ENCODE peak calls at places on chromosomes 11 and 22, in five cellular contexts. N, U, Z, R and K are unnamed samples.

GRCh38 chr11:64743591-64744543 is at the start of gene RASGRP2:
- DNase-seq in N (peak), U (peak), Z (peak), R (peak), K (peak)

GRCh38 chr11:34623463-34623862 is 2.6 kb downstream of the EHF start:
- DNase-seq in N (no peak), U (no peak), Z (no peak), R (no peak), K (no peak)

GRCh38 chr11:57567210-57567511 is 311 bp downstream of the UBE2L6 start:
- DNase-seq in N (no peak), U (peak), Z (peak), R (no peak), K (peak)

GRCh38 chr11:29214833-29215232 is 802.0 kb downstream of the KCNA4 start:
- DNase-seq in N (no peak), U (no peak), Z (no peak), R (no peak), K (no peak)

GRCh38 chr11:103433976-103434375 is 324.8 kb downstream of the DYNC2H1 start:
- DNase-seq in N (no peak), U (no peak), Z (no peak), R (no peak), K (no peak)

GRCh38 chr22:46457502-46458488 is 79.6 kb downstream of the CELSR1 start:
- DNase-seq in N (no peak), U (no peak), Z (no peak), R (peak), K (no peak)

GRCh38 chr11:10476927-10477689 is 22.0 kb downstream of the AMPD3 start:
- DNase-seq in N (no peak), U (no peak), Z (no peak), R (no peak), K (no peak)

GRCh38 chr11:5366856-5367255 is 15.5 kb downstream of the OR51B6 start:
- DNase-seq in N (no peak), U (no peak), Z (no peak), R (no peak), K (no peak)

GRCh38 chr11:62556102-62556871 is 9.7 kb upstream of the AHNAK start:
- DNase-seq in N (peak), U (peak), Z (peak), R (peak), K (peak)

GRCh38 chr11:93196816-93197382 is 892 bp downstream of the SLC36A4 start:
- DNase-seq in N (no peak), U (no peak), Z (no peak), R (no peak), K (no peak)

GRCh38 chr11:129643031-129643721 is 172.5 kb upstream of the TMEM45B start:
- DNase-seq in N (no peak), U (no peak), Z (no peak), R (no peak), K (no peak)

GRCh38 chr11:123587044-123587443 is 67.4 kb downstream of the SCN3B start:
- DNase-seq in N (no peak), U (no peak), Z (no peak), R (no peak), K (no peak)

GRCh38 chr11:71200172-71200716 is 52.1 kb downstream of the SHANK2 start:
- DNase-seq in N (no peak), U (no peak), Z (no peak), R (no peak), K (no peak)

GRCh38 chr11:83364500-83365059 is 78.4 kb upstream of the CCDC90B start:
- DNase-seq in N (no peak), U (no peak), Z (no peak), R (no peak), K (no peak)

GRCh38 chr11:75245356-75246005 is 4.9 kb downstream of the TPBGL start:
- DNase-seq in N (no peak), U (no peak), Z (no peak), R (no peak), K (no peak)